ENCODE peak calls at places on chromosomes 16 and 17, in four cellular contexts. One of them, this sample, is unnamed.
A peak's percentile ranks its signal among the peaks of the same experiment; 100 is the strongest.

GRCh38 chr17:45734598-45734997 is 49.5 kb upstream of the CRHR1 start:
- DNase-seq in HepG2: no peak
- DNase-seq in GM12878: no peak
- DNase-seq in GM12891: no peak
- DNase-seq in this sample: no peak

GRCh38 chr17:28008526-28008925 is 34.0 kb upstream of the NLK start:
- DNase-seq in HepG2: peak; percentile 16
- DNase-seq in GM12878: no peak
- DNase-seq in GM12891: no peak
- DNase-seq in this sample: no peak

GRCh38 chr16:28212532-28212873 is 738 bp upstream of the XPO6 start:
- DNase-seq in HepG2: no peak
- DNase-seq in GM12878: no peak
- DNase-seq in GM12891: no peak
- DNase-seq in this sample: no peak

GRCh38 chr17:27805520-27806146 is 5.3 kb upstream of the NOS2 start:
- DNase-seq in HepG2: peak; percentile 78
- DNase-seq in GM12878: peak; percentile 70
- DNase-seq in GM12891: peak; percentile 58
- DNase-seq in this sample: peak; percentile 56

GRCh38 chr16:66342294-66342900 is 24.1 kb upstream of the CDH5 start:
- DNase-seq in HepG2: peak; percentile 18
- DNase-seq in GM12878: no peak
- DNase-seq in GM12891: no peak
- DNase-seq in this sample: no peak

GRCh38 chr17:72118588-72119279 is 2.1 kb upstream of the SOX9 start:
- DNase-seq in HepG2: peak; percentile 75
- DNase-seq in GM12878: peak; percentile 15
- DNase-seq in GM12891: no peak
- DNase-seq in this sample: no peak

GRCh38 chr17:72151565-72152391 is 31.0 kb downstream of the SOX9 start:
- DNase-seq in HepG2: peak; percentile 97
- DNase-seq in GM12878: no peak
- DNase-seq in GM12891: no peak
- DNase-seq in this sample: no peak

GRCh38 chr17:79829004-79829403 is 10.2 kb downstream of the CBX4 start:
- DNase-seq in HepG2: no peak
- DNase-seq in GM12878: no peak
- DNase-seq in GM12891: no peak
- DNase-seq in this sample: no peak

GRCh38 chr16:23945243-23945642 is 109.5 kb downstream of the PRKCB start:
- DNase-seq in HepG2: no peak
- DNase-seq in GM12878: no peak
- DNase-seq in GM12891: no peak
- DNase-seq in this sample: no peak

GRCh38 chr16:84067640-84068039 is 25.0 kb upstream of the SLC38A8 start:
- DNase-seq in HepG2: no peak
- DNase-seq in GM12878: no peak
- DNase-seq in GM12891: no peak
- DNase-seq in this sample: no peak
- TF ChIP-seq TAF1 in HepG2: no peak
- TF ChIP-seq TAF1 in GM12878: no peak
- TF ChIP-seq TAF1 in GM12891: no peak
- TF ChIP-seq TAF1 in this sample: no peak

DNA sequence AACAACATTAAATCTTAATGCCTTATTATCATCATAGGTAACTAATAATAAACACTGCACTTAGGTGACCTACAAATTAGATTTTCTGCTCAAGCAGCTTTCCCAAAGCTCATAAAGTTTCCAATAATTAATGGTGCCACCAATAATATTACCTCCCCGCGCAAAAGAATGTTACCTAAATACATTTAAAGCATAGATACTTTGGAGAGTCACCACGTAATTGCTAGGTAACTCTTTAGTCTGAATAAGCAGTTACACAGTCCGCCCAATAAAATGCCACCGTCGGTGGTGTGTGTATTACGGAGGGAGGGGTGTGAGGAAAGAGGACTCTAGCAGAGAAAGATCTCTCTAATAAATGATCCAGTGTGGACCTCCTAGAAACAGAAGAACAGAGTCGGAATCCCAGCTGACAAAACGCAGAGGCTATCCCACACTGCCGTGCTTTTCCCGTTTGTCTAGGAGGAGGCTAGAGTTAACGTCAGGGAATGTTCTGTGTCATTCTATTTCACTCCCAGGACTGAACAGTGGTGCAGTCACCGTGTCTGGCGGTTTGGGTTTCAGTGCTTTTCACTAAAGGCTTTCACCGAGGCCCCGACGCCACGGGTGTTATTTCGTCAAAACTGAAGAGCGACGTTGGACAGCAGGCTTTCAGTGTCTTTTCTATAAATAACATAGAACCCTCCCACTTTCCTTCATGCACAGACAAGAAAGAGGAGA is 644 bp downstream of the RNFT1 start:
- DNase-seq in HepG2: peak; percentile 16
- DNase-seq in GM12878: no peak
- DNase-seq in GM12891: peak; percentile 11
- DNase-seq in this sample: peak; percentile 12
- TF ChIP-seq POLR2AphosphoS5 in HepG2: no peak
- TF ChIP-seq POLR2AphosphoS5 in GM12878: no peak
- TF ChIP-seq POLR2AphosphoS5 in GM12891: no peak
- TF ChIP-seq POLR2AphosphoS5 in this sample: no peak

GRCh38 chr17:43309505-43310329 is 75.9 kb upstream of the RNU2-1 start:
- DNase-seq in HepG2: no peak
- DNase-seq in GM12878: no peak
- DNase-seq in GM12891: no peak
- DNase-seq in this sample: no peak
- TF ChIP-seq TAF1 in HepG2: no peak
- TF ChIP-seq TAF1 in GM12878: no peak
- TF ChIP-seq TAF1 in GM12891: no peak
- TF ChIP-seq TAF1 in this sample: no peak

DNA sequence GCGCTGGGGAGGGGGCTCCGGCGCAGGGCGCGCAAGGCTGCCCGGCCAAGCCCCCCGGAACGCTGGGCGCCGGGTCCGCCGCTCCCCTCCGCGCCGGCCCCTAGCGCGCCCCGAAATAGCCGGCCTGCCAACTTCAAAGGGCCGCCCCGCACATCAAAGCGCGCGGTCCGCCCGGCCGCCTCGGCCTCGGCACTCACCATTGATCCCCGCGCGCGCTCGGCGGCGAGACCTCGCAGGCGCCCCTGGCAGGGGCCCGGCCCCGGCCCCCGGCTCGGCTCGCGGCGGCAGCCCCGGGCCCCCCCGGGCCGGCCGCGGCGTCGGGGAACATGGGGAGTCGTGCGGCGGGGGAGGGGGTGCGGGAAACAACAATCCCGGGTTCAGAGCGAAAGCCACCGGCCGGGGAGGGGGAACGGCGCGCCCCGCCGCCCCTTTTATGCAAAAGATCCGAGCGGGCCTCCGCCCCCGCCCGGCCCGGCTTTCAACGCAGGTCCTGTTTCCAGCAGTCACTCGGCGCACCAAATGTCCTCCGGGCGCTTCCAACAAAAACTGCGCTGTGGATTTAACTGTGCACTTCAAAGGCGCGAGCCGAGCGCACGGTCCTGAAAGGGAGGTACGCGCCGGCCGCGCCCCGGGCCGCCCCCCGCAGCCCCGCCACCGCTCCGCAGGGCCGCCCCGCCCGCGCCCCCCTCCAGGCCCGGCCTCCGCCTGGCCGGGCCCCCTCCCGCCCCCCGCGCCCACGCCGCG is 648 bp downstream of the AXIN2 start:
- DNase-seq in HepG2: peak; percentile 96
- DNase-seq in GM12878: no peak
- DNase-seq in GM12891: peak; percentile 54
- DNase-seq in this sample: peak; percentile 40
- TF ChIP-seq POLR2AphosphoS5 in HepG2: peak; percentile 76
- TF ChIP-seq POLR2AphosphoS5 in GM12878: no peak
- TF ChIP-seq POLR2AphosphoS5 in GM12891: no peak
- TF ChIP-seq POLR2AphosphoS5 in this sample: no peak

DNA sequence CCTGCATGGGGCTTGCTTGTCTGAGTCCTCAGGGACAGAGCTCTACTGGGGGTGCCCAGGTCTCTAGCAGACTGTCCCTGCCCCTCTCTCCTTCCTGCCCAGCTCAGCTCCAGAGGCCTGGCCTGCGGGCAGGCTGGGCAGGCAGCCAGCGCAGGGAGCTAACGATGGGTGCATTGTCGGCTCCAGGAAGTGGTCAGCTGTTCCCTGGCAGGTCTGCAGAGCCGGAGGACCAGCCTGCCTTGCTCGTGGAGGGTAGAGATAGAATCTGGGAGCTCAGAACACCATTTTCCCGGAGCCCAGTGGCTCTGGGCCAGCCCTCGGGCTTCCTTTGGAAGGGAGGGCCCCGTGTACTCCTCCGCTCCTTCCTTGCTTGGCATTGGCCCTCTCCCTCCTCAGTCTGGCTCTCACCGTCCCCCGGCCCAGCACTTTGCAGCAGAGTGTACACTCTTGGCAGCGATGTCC is 189.6 kb downstream of the RAB11FIP4 start:
- DNase-seq in HepG2: no peak
- DNase-seq in GM12878: no peak
- DNase-seq in GM12891: no peak
- DNase-seq in this sample: no peak
- TF ChIP-seq TAF1 in HepG2: no peak
- TF ChIP-seq TAF1 in GM12878: no peak
- TF ChIP-seq TAF1 in GM12891: no peak
- TF ChIP-seq TAF1 in this sample: no peak

GRCh38 chr17:75508848-75509450 is 6.4 kb downstream of the CASKIN2 start:
- DNase-seq in HepG2: no peak
- DNase-seq in GM12878: no peak
- DNase-seq in GM12891: no peak
- DNase-seq in this sample: no peak

GRCh38 chr17:75511270-75511609 is 4.1 kb downstream of the CASKIN2 start:
- DNase-seq in HepG2: no peak
- DNase-seq in GM12878: no peak
- DNase-seq in GM12891: no peak
- DNase-seq in this sample: no peak

GRCh38 chr17:75507712-75508111 is 7.6 kb downstream of the CASKIN2 start:
- DNase-seq in HepG2: no peak
- DNase-seq in GM12878: no peak
- DNase-seq in GM12891: no peak
- DNase-seq in this sample: no peak

GRCh38 chr17:75508122-75508719 is 7.1 kb downstream of the CASKIN2 start:
- DNase-seq in HepG2: no peak
- DNase-seq in GM12878: no peak
- DNase-seq in GM12891: no peak
- DNase-seq in this sample: no peak

GRCh38 chr17:75509528-75510258 is 5.6 kb downstream of the CASKIN2 start:
- DNase-seq in HepG2: no peak
- DNase-seq in GM12878: no peak
- DNase-seq in GM12891: no peak
- DNase-seq in this sample: no peak
- TF ChIP-seq POLR2AphosphoS5 in HepG2: no peak
- TF ChIP-seq POLR2AphosphoS5 in GM12878: no peak
- TF ChIP-seq POLR2AphosphoS5 in GM12891: no peak
- TF ChIP-seq POLR2AphosphoS5 in this sample: no peak

GRCh38 chr16:25108054-25108453 is 3.5 kb upstream of the LCMT1 start:
- DNase-seq in HepG2: peak; percentile 59
- DNase-seq in GM12878: no peak
- DNase-seq in GM12891: no peak
- DNase-seq in this sample: no peak

GRCh38 chr16:25111403-25112166 is at the start of gene LCMT1:
- DNase-seq in HepG2: peak; percentile 99
- DNase-seq in GM12878: peak; percentile 97
- DNase-seq in GM12891: peak; percentile 88
- DNase-seq in this sample: peak; percentile 90

GRCh38 chr16:25107466-25107792 is 4.1 kb upstream of the LCMT1 start:
- DNase-seq in HepG2: no peak
- DNase-seq in GM12878: no peak
- DNase-seq in GM12891: no peak
- DNase-seq in this sample: no peak

GRCh38 chr16:25110392-25110947 is 1.1 kb upstream of the LCMT1 start:
- DNase-seq in HepG2: no peak
- DNase-seq in GM12878: no peak
- DNase-seq in GM12891: no peak
- DNase-seq in this sample: no peak

DNA sequence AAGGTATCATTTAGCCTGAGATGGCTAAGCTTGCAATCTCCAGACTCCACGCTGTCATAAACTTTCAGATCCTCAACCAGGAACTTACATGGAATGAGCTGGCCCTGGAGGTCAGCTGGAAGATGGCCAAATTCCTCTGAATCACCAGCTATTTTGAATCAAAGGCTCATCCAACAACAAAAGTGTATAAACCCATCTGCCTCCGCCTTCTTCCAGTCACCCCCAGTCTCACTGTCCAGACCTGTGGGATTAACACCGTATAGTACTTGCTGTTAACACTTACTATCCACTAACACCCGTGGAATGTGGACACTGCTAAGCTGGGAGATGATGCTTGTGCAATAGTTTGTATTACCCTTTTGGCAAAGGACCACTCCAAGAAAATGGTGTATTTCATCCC is 1.9 kb upstream of the LCMT1 start:
- DNase-seq in HepG2: peak; percentile 74
- DNase-seq in GM12878: no peak
- DNase-seq in GM12891: no peak
- DNase-seq in this sample: no peak
- TF ChIP-seq TAF1 in HepG2: no peak
- TF ChIP-seq TAF1 in GM12878: no peak
- TF ChIP-seq TAF1 in GM12891: no peak
- TF ChIP-seq TAF1 in this sample: no peak

GRCh38 chr17:77319211-77320031 is 178.7 kb downstream of the SEC14L1 start:
- DNase-seq in HepG2: no peak
- DNase-seq in GM12878: no peak
- DNase-seq in GM12891: no peak
- DNase-seq in this sample: peak; percentile 69

GRCh38 chr17:77320501-77321256 is 179.9 kb downstream of the SEC14L1 start:
- DNase-seq in HepG2: no peak
- DNase-seq in GM12878: peak; percentile 85
- DNase-seq in GM12891: no peak
- DNase-seq in this sample: peak; percentile 48

GRCh38 chr17:77318021-77318420 is 177.3 kb downstream of the SEC14L1 start:
- DNase-seq in HepG2: no peak
- DNase-seq in GM12878: no peak
- DNase-seq in GM12891: no peak
- DNase-seq in this sample: no peak

GRCh38 chr17:77318491-77319210 is 177.9 kb downstream of the SEC14L1 start:
- DNase-seq in HepG2: no peak
- DNase-seq in GM12878: no peak
- DNase-seq in GM12891: no peak
- DNase-seq in this sample: peak; percentile 5

GRCh38 chr17:77320046-77320445 is 179.3 kb downstream of the SEC14L1 start:
- DNase-seq in HepG2: no peak
- DNase-seq in GM12878: no peak
- DNase-seq in GM12891: no peak
- DNase-seq in this sample: peak; percentile 12
- TF ChIP-seq POLR2AphosphoS5 in HepG2: no peak
- TF ChIP-seq POLR2AphosphoS5 in GM12878: no peak
- TF ChIP-seq POLR2AphosphoS5 in GM12891: no peak
- TF ChIP-seq POLR2AphosphoS5 in this sample: no peak